ENCODE peak calls at places on chromosomes 3 and 15, in five cellular contexts. J, K, I, W and O are unnamed samples.

GRCh38 chr3:149542375-149543312 is 68.1 kb downstream of the TM4SF4 start:
- DNase-seq in J (peak; percentile 33), K (no peak), I (no peak), W (peak; percentile 44), O (no peak)

GRCh38 chr3:116445291-116445841 is at the start of gene LSAMP:
- DNase-seq in J (peak; percentile 5), K (peak; percentile 77), I (no peak), W (peak; percentile 46), O (peak; percentile 22)

GRCh38 chr3:170050753-170051152 is 13.0 kb downstream of the GPR160 start:
- DNase-seq in J (no peak), K (no peak), I (no peak), W (no peak), O (no peak)

GRCh38 chr3:114632757-114633424 is 339.1 kb downstream of the TIGIT start:
- DNase-seq in J (no peak), K (no peak), I (no peak), W (no peak), O (no peak)

GRCh38 chr3:133301194-133301593 is 98.7 kb upstream of the BFSP2 start:
- DNase-seq in J (no peak), K (no peak), I (no peak), W (peak; percentile 52), O (no peak)

GRCh38 chr15:35000511-35000910 is 12.4 kb upstream of the ZNF770 start:
- DNase-seq in J (peak; percentile 69), K (no peak), I (no peak), W (peak; percentile 57), O (peak; percentile 19)

GRCh38 chr3:169966951-169967915 is 626 bp downstream of the SEC62 start:
- DNase-seq in J (peak; percentile 59), K (peak; percentile 10), I (peak; percentile 44), W (peak; percentile 71), O (peak; percentile 69)

GRCh38 chr3:134364936-134365765 is 9.1 kb downstream of the AMOTL2 start:
- DNase-seq in J (no peak), K (no peak), I (no peak), W (peak; percentile 51), O (peak; percentile 13)

GRCh38 chr3:185760550-185760949 is 64.3 kb downstream of the IGF2BP2 start:
- DNase-seq in J (no peak), K (no peak), I (no peak), W (no peak), O (no peak)

GRCh38 chr3:175445741-175446140 is 586.6 kb downstream of the NAALADL2 start:
- DNase-seq in J (no peak), K (no peak), I (no peak), W (no peak), O (no peak)

GRCh38 chr15:62453979-62454378 is 288.9 kb upstream of the C2CD4B start:
- DNase-seq in J (no peak), K (no peak), I (no peak), W (peak; percentile 50), O (no peak)

GRCh38 chr15:95998935-95999334 is 331.6 kb upstream of the NR2F2 start:
- DNase-seq in J (no peak), K (no peak), I (no peak), W (no peak), O (no peak)

GRCh38 chr3:170477395-170477794 is 58.7 kb downstream of the CLDN11 start:
- DNase-seq in J (no peak), K (no peak), I (no peak), W (no peak), O (no peak)

GRCh38 chr3:69385723-69386483 is at the start of gene FRMD4B:
- DNase-seq in J (peak; percentile 74), K (peak; percentile 36), I (peak; percentile 86), W (peak; percentile 18), O (peak; percentile 45)

GRCh38 chr3:46110701-46111493 is 83.6 kb upstream of the XCR1 start:
- DNase-seq in J (peak; percentile 77), K (no peak), I (no peak), W (peak; percentile 82), O (peak; percentile 80)

GRCh38 chr15:52963865-52964264 is 173.7 kb upstream of the ONECUT1 start:
- DNase-seq in J (no peak), K (no peak), I (no peak), W (no peak), O (no peak)

GRCh38 chr3:20320489-20320888 is 134.5 kb upstream of the SGO1 start:
- DNase-seq in J (peak; percentile 85), K (peak; percentile 45), I (peak; percentile 65), W (no peak), O (no peak)

GRCh38 chr15:50049871-50050270 is 69.2 kb downstream of the ATP8B4 start:
- DNase-seq in J (no peak), K (no peak), I (no peak), W (peak; percentile 17), O (no peak)

GRCh38 chr3:190225186-190225692 is 97.0 kb downstream of the CLDN1 start:
- DNase-seq in J (peak; percentile 24), K (no peak), I (no peak), W (peak; percentile 25), O (peak; percentile 40)

GRCh38 chr3:66144792-66145733 is 75.7 kb upstream of the SLC25A26 start:
- DNase-seq in J (no peak), K (no peak), I (no peak), W (no peak), O (no peak)

GRCh38 chr3:94414412-94414811 is 351.6 kb downstream of the NSUN3 start:
- DNase-seq in J (no peak), K (no peak), I (no peak), W (no peak), O (no peak)

GRCh38 chr3:34793066-34793465 is 846.3 kb upstream of the ARPP21 start:
- DNase-seq in J (no peak), K (no peak), I (no peak), W (no peak), O (no peak)

GRCh38 chr15:101026686-101027272 is 107.6 kb downstream of the LRRK1 start:
- DNase-seq in J (no peak), K (no peak), I (peak; percentile 17), W (no peak), O (peak; percentile 67)

GRCh38 chr3:133799794-133800585 is 5.6 kb upstream of the SRPRB start:
- DNase-seq in J (peak; percentile 15), K (no peak), I (no peak), W (peak; percentile 30), O (no peak)

GRCh38 chr15:70149667-70150404 is 52.1 kb upstream of the TLE3 start:
- DNase-seq in J (no peak), K (no peak), I (no peak), W (peak; percentile 65), O (no peak)

GRCh38 chr15:24878153-24878552 is 76.6 kb upstream of the SNRPN start:
- DNase-seq in J (peak; percentile 37), K (peak; percentile 43), I (no peak), W (peak; percentile 27), O (peak; percentile 8)

GRCh38 chr3:48410205-48411040 is 19.5 kb downstream of the PLXNB1 start:
- DNase-seq in J (no peak), K (no peak), I (no peak), W (no peak), O (no peak)

GRCh38 chr3:54223063-54223462 is 100.7 kb downstream of the CACNA2D3 start:
- DNase-seq in J (no peak), K (no peak), I (no peak), W (no peak), O (no peak)

GRCh38 chr3:43289401-43289800 is 3.1 kb downstream of the SNRK start:
- DNase-seq in J (no peak), K (no peak), I (no peak), W (no peak), O (no peak)

GRCh38 chr15:88430051-88430450 is 37.1 kb downstream of the MRPL46 start:
- DNase-seq in J (no peak), K (no peak), I (no peak), W (no peak), O (no peak)
- H3K27me3 ChIP-seq in J (peaks cover 3% of the 10 kb centered on the region), K (no peaks in the 10 kb centered on the region), I (no peaks in the 10 kb centered on the region), W (no peaks in the 10 kb centered on the region), O (no peaks in the 10 kb centered on the region)

DNA sequence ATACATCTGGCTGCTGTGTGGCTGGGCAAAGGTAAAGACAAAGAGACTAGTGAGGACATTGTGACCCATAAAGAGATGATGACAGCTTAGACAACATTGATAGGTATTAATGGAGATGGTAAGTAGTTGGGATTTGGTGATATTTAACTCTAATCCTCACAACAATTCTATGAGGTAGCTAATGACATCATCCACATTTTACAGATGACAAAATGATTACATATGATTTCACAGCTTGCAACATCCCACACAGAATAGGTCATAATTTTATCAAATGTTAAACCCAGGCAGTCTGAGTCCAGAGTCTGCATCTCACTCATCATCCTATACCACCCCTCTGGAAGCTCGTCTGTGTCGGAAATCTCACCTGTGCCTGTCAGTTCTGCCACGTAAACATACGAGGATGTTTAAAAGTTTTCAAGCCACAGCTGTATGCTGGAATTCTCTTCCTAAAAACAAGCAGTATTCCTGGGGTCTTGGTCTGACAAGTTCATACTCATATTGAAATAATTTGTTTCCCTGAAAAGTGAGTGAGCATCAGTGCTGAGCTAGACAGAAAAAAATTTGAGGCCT is 70.3 kb upstream of the PIK3R4 start:
- DNase-seq in J (no peak), K (no peak), I (no peak), W (no peak), O (no peak)
- TF ChIP-seq CTCF in J (no peak), K (no peak), I (no peak), W (no peak), O (no peak)

GRCh38 chr3:4981160-4981687 is 2.0 kb downstream of the BHLHE40 start:
- DNase-seq in J (peak; percentile 23), K (no peak), I (no peak), W (peak; percentile 43), O (no peak)

GRCh38 chr3:4978259-4978965 is 825 bp upstream of the BHLHE40 start:
- DNase-seq in J (peak; percentile 97), K (peak; percentile 81), I (peak; percentile 95), W (peak; percentile 100), O (peak; percentile 98)

GRCh38 chr3:4980229-4981159 is 1.3 kb downstream of the BHLHE40 start:
- DNase-seq in J (peak; percentile 94), K (peak; percentile 83), I (peak; percentile 95), W (peak; percentile 97), O (peak; percentile 97)

GRCh38 chr3:4978966-4979400 is 254 bp upstream of the BHLHE40 start:
- DNase-seq in J (peak; percentile 99), K (peak; percentile 82), I (peak; percentile 94), W (peak; percentile 99), O (peak; percentile 99)

DNA sequence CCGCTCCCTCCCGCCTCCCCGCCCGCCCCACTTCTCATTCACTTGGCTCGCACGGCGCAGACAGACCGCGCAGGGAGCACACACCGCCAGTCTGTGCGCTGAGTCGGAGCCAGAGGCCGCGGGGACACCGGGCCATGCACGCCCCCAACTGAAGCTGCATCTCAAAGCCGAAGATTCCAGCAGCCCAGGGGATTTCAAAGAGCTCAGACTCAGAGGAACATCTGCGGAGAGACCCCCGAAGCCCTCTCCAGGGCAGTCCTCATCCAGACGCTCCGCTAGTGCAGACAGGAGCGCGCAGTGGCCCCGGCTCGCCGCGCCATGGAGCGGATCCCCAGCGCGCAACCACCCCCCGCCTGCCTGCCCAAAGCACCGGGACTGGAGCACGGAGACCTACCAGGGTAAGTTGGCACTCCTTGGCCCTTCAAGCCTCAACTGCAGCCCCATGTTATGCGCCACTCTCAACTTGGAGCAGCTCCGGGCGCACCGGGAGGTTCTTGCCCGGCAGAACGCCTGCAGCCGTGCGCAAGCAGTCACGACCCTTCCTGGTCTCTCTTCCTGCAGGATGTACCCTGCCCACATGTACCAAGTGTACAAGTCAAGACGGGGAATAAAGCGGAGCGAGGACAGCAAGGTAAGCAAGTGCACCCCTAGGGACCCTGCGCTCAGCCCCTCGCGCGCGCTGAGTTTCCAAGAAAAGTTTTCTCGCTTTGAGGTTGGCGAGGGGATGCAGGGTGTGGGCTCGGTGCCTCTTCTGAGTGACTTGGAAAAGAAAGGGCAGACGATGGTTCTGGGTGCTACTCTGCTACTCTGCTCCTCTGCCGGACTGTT is at the start of gene BHLHE40:
- DNase-seq in J (peak; percentile 47), K (peak; percentile 30), I (no peak), W (peak; percentile 53), O (no peak)
- H3K27me3 ChIP-seq in J (no peaks in the 10 kb centered on the region), K (no peaks in the 10 kb centered on the region), I (no peaks in the 10 kb centered on the region), W (no peaks in the 10 kb centered on the region), O (no peaks in the 10 kb centered on the region)

GRCh38 chr15:86743283-86743903 is 663.7 kb downstream of the AGBL1 start:
- DNase-seq in J (peak; percentile 39), K (no peak), I (peak; percentile 36), W (no peak), O (no peak)
- TF ChIP-seq CTCF in J (peak; percentile 48), K (no peak), I (peak; percentile 36), W (peak; percentile 5), O (no peak)